ENCODE peak calls at places on chromosomes 16 and 17, in ten cellular contexts. One of them, this sample, is unnamed.

GRCh38 chr16:15055141-15056053 is 477 bp downstream of the NTAN1 start:
- DNase-seq in HFFc6: no peak
- DNase-seq in NAMALWA: peak; percentile 88
- DNase-seq in T follicular helper cell: no peak
- DNase-seq in EL: peak; percentile 29
- DNase-seq in neural progenitor cell: peak; percentile 11
- DNase-seq in HTR-8/SVneo: no peak
- DNase-seq in activated CD8-positive, alpha-beta memory T cell treated with anti-CD3 and anti-CD28 coated beads for 48 hours: no peak
- DNase-seq in SJCRH30: no peak
- DNase-seq in tibial nerve: no peak
- DNase-seq in this sample: peak; percentile 71

GRCh38 chr16:69930117-69930776 is 20.9 kb upstream of the CLEC18A start:
- DNase-seq in HFFc6: peak; percentile 46
- DNase-seq in NAMALWA: peak; percentile 76
- DNase-seq in T follicular helper cell: peak; percentile 22
- DNase-seq in EL: peak; percentile 71
- DNase-seq in neural progenitor cell: peak; percentile 87
- DNase-seq in HTR-8/SVneo: peak; percentile 86
- DNase-seq in activated CD8-positive, alpha-beta memory T cell treated with anti-CD3 and anti-CD28 coated beads for 48 hours: no peak
- DNase-seq in SJCRH30: peak; percentile 74
- DNase-seq in tibial nerve: no peak
- DNase-seq in this sample: peak; percentile 51

GRCh38 chr16:72013389-72013788 is 4.8 kb downstream of the DHODH start:
- DNase-seq in HFFc6: no peak
- DNase-seq in NAMALWA: no peak
- DNase-seq in T follicular helper cell: no peak
- DNase-seq in EL: peak; percentile 7
- DNase-seq in neural progenitor cell: no peak
- DNase-seq in HTR-8/SVneo: no peak
- DNase-seq in activated CD8-positive, alpha-beta memory T cell treated with anti-CD3 and anti-CD28 coated beads for 48 hours: no peak
- DNase-seq in SJCRH30: no peak
- DNase-seq in tibial nerve: no peak
- DNase-seq in this sample: peak; percentile 54

GRCh38 chr16:48627148-48627547 is 17.2 kb upstream of the N4BP1 start:
- DNase-seq in HFFc6: no peak
- DNase-seq in NAMALWA: no peak
- DNase-seq in T follicular helper cell: no peak
- DNase-seq in EL: no peak
- DNase-seq in neural progenitor cell: no peak
- DNase-seq in HTR-8/SVneo: no peak
- DNase-seq in activated CD8-positive, alpha-beta memory T cell treated with anti-CD3 and anti-CD28 coated beads for 48 hours: no peak
- DNase-seq in SJCRH30: no peak
- DNase-seq in tibial nerve: no peak
- DNase-seq in this sample: no peak

GRCh38 chr16:57941016-57941656 is 29.8 kb downstream of the CNGB1 start:
- DNase-seq in HFFc6: no peak
- DNase-seq in NAMALWA: no peak
- DNase-seq in T follicular helper cell: no peak
- DNase-seq in EL: no peak
- DNase-seq in neural progenitor cell: no peak
- DNase-seq in HTR-8/SVneo: no peak
- DNase-seq in activated CD8-positive, alpha-beta memory T cell treated with anti-CD3 and anti-CD28 coated beads for 48 hours: no peak
- DNase-seq in SJCRH30: peak; percentile 21
- DNase-seq in tibial nerve: peak; percentile 26
- DNase-seq in this sample: peak; percentile 84

GRCh38 chr16:46929378-46930332 is 43.8 kb downstream of the DNAJA2 start:
- DNase-seq in HFFc6: peak; percentile 38
- DNase-seq in NAMALWA: peak; percentile 78
- DNase-seq in T follicular helper cell: peak; percentile 41
- DNase-seq in EL: peak; percentile 62
- DNase-seq in neural progenitor cell: peak; percentile 70
- DNase-seq in HTR-8/SVneo: peak; percentile 78
- DNase-seq in activated CD8-positive, alpha-beta memory T cell treated with anti-CD3 and anti-CD28 coated beads for 48 hours: peak; percentile 53
- DNase-seq in SJCRH30: peak; percentile 68
- DNase-seq in tibial nerve: peak; percentile 30
- DNase-seq in this sample: peak; percentile 73

GRCh38 chr17:17103160-17103559 is 60.9 kb downstream of the MPRIP start:
- DNase-seq in HFFc6: no peak
- DNase-seq in NAMALWA: no peak
- DNase-seq in T follicular helper cell: no peak
- DNase-seq in EL: no peak
- DNase-seq in neural progenitor cell: no peak
- DNase-seq in HTR-8/SVneo: no peak
- DNase-seq in activated CD8-positive, alpha-beta memory T cell treated with anti-CD3 and anti-CD28 coated beads for 48 hours: no peak
- DNase-seq in SJCRH30: no peak
- DNase-seq in tibial nerve: no peak
- DNase-seq in this sample: no peak

GRCh38 chr17:52673791-52674190 is 515.3 kb upstream of the CA10 start:
- DNase-seq in HFFc6: no peak
- DNase-seq in NAMALWA: no peak
- DNase-seq in T follicular helper cell: no peak
- DNase-seq in EL: no peak
- DNase-seq in neural progenitor cell: no peak
- DNase-seq in HTR-8/SVneo: no peak
- DNase-seq in activated CD8-positive, alpha-beta memory T cell treated with anti-CD3 and anti-CD28 coated beads for 48 hours: no peak
- DNase-seq in SJCRH30: no peak
- DNase-seq in tibial nerve: no peak
- DNase-seq in this sample: no peak

GRCh38 chr16:30747331-30747730 is 894 bp upstream of the PHKG2 start:
- DNase-seq in HFFc6: peak; percentile 52
- DNase-seq in NAMALWA: no peak
- DNase-seq in T follicular helper cell: no peak
- DNase-seq in EL: peak; percentile 52
- DNase-seq in neural progenitor cell: no peak
- DNase-seq in HTR-8/SVneo: no peak
- DNase-seq in activated CD8-positive, alpha-beta memory T cell treated with anti-CD3 and anti-CD28 coated beads for 48 hours: no peak
- DNase-seq in SJCRH30: no peak
- DNase-seq in tibial nerve: no peak
- DNase-seq in this sample: no peak

GRCh38 chr16:8474576-8474975 is 115.7 kb downstream of the TMEM114 start:
- DNase-seq in HFFc6: no peak
- DNase-seq in NAMALWA: no peak
- DNase-seq in T follicular helper cell: no peak
- DNase-seq in EL: no peak
- DNase-seq in neural progenitor cell: no peak
- DNase-seq in HTR-8/SVneo: no peak
- DNase-seq in activated CD8-positive, alpha-beta memory T cell treated with anti-CD3 and anti-CD28 coated beads for 48 hours: no peak
- DNase-seq in SJCRH30: no peak
- DNase-seq in tibial nerve: no peak
- DNase-seq in this sample: no peak

GRCh38 chr16:3364774-3365427 is 9.2 kb downstream of the OR2C1 start:
- DNase-seq in HFFc6: peak; percentile 95
- DNase-seq in NAMALWA: peak; percentile 97
- DNase-seq in T follicular helper cell: peak; percentile 80
- DNase-seq in EL: peak; percentile 97
- DNase-seq in neural progenitor cell: no peak
- DNase-seq in HTR-8/SVneo: peak; percentile 97
- DNase-seq in activated CD8-positive, alpha-beta memory T cell treated with anti-CD3 and anti-CD28 coated beads for 48 hours: peak; percentile 60
- DNase-seq in SJCRH30: no peak
- DNase-seq in tibial nerve: peak; percentile 45
- DNase-seq in this sample: peak; percentile 89

GRCh38 chr17:33697557-33697956 is 404.5 kb upstream of the ASIC2 start:
- DNase-seq in HFFc6: no peak
- DNase-seq in NAMALWA: no peak
- DNase-seq in T follicular helper cell: no peak
- DNase-seq in EL: no peak
- DNase-seq in neural progenitor cell: no peak
- DNase-seq in HTR-8/SVneo: no peak
- DNase-seq in activated CD8-positive, alpha-beta memory T cell treated with anti-CD3 and anti-CD28 coated beads for 48 hours: no peak
- DNase-seq in SJCRH30: no peak
- DNase-seq in tibial nerve: no peak
- DNase-seq in this sample: no peak

GRCh38 chr16:47519543-47519942 is 58.4 kb downstream of the PHKB start:
- DNase-seq in HFFc6: no peak
- DNase-seq in NAMALWA: no peak
- DNase-seq in T follicular helper cell: no peak
- DNase-seq in EL: no peak
- DNase-seq in neural progenitor cell: no peak
- DNase-seq in HTR-8/SVneo: no peak
- DNase-seq in activated CD8-positive, alpha-beta memory T cell treated with anti-CD3 and anti-CD28 coated beads for 48 hours: no peak
- DNase-seq in SJCRH30: no peak
- DNase-seq in tibial nerve: no peak
- DNase-seq in this sample: no peak

GRCh38 chr17:63470116-63470515 is 6.7 kb upstream of the ACE start:
- DNase-seq in HFFc6: no peak
- DNase-seq in NAMALWA: no peak
- DNase-seq in T follicular helper cell: no peak
- DNase-seq in EL: no peak
- DNase-seq in neural progenitor cell: no peak
- DNase-seq in HTR-8/SVneo: no peak
- DNase-seq in activated CD8-positive, alpha-beta memory T cell treated with anti-CD3 and anti-CD28 coated beads for 48 hours: no peak
- DNase-seq in SJCRH30: no peak
- DNase-seq in tibial nerve: no peak
- DNase-seq in this sample: no peak

GRCh38 chr16:65754799-65755691 is 611.4 kb upstream of the CDH5 start:
- DNase-seq in HFFc6: no peak
- DNase-seq in NAMALWA: no peak
- DNase-seq in T follicular helper cell: no peak
- DNase-seq in EL: peak; percentile 6
- DNase-seq in neural progenitor cell: no peak
- DNase-seq in HTR-8/SVneo: no peak
- DNase-seq in activated CD8-positive, alpha-beta memory T cell treated with anti-CD3 and anti-CD28 coated beads for 48 hours: no peak
- DNase-seq in SJCRH30: peak; percentile 98
- DNase-seq in tibial nerve: no peak
- DNase-seq in this sample: no peak

GRCh38 chr16:29290631-29291247 is 115.8 kb downstream of the NPIPB11 start:
- DNase-seq in HFFc6: peak; percentile 89
- DNase-seq in NAMALWA: no peak
- DNase-seq in T follicular helper cell: peak; percentile 17
- DNase-seq in EL: peak; percentile 91
- DNase-seq in neural progenitor cell: peak; percentile 76
- DNase-seq in HTR-8/SVneo: peak; percentile 88
- DNase-seq in activated CD8-positive, alpha-beta memory T cell treated with anti-CD3 and anti-CD28 coated beads for 48 hours: peak; percentile 26
- DNase-seq in SJCRH30: peak; percentile 90
- DNase-seq in tibial nerve: peak; percentile 94
- DNase-seq in this sample: peak; percentile 97

GRCh38 chr17:82313195-82314011 is 4.0 kb downstream of the CD7 start:
- DNase-seq in HFFc6: no peak
- DNase-seq in NAMALWA: no peak
- DNase-seq in T follicular helper cell: no peak
- DNase-seq in EL: no peak
- DNase-seq in neural progenitor cell: no peak
- DNase-seq in HTR-8/SVneo: no peak
- DNase-seq in activated CD8-positive, alpha-beta memory T cell treated with anti-CD3 and anti-CD28 coated beads for 48 hours: no peak
- DNase-seq in SJCRH30: peak; percentile 85
- DNase-seq in tibial nerve: no peak
- DNase-seq in this sample: no peak

This sample was measured in lower lobe of right lung.